ENCODE peak calls at places on chromosomes 11 and 22, in seven cellular contexts. One of them, this sample, is unnamed.

GRCh38 chr11:72037554-72038311 is 39.0 kb downstream of the IL18BP start:
- DNase-seq in heart left ventricle: no peak
- DNase-seq in sigmoid colon: no peak
- DNase-seq in H1: no peak
- DNase-seq in Peyer's patch: no peak
- DNase-seq in ovary: no peak
- DNase-seq in prostate gland: no peak
- DNase-seq in this sample: no peak

GRCh38 chr11:72816404-72816990 is 2.3 kb downstream of the ATG16L2 start:
- DNase-seq in Peyer's patch: no peak
- DNase-seq in H1: no peak
- DNase-seq in prostate gland: no peak
- DNase-seq in sigmoid colon: no peak
- DNase-seq in ovary: no peak
- DNase-seq in heart left ventricle: peak; percentile 62
- DNase-seq in this sample: no peak

GRCh38 chr11:73388241-73389133 is 12.3 kb downstream of the RELT start:
- DNase-seq in H1: no peak
- DNase-seq in ovary: no peak
- DNase-seq in sigmoid colon: peak; percentile 74
- DNase-seq in prostate gland: no peak
- DNase-seq in Peyer's patch: peak; percentile 71
- DNase-seq in heart left ventricle: peak; percentile 86
- DNase-seq in this sample: no peak

GRCh38 chr11:106172389-106172991 is 95.0 kb downstream of the AASDHPPT start:
- DNase-seq in prostate gland: peak; percentile 29
- DNase-seq in heart left ventricle: no peak
- DNase-seq in Peyer's patch: no peak
- DNase-seq in ovary: no peak
- DNase-seq in sigmoid colon: no peak
- DNase-seq in H1: no peak
- DNase-seq in this sample: no peak

GRCh38 chr11:128421577-128421976 is 165.8 kb downstream of the ETS1 start:
- DNase-seq in Peyer's patch: no peak
- DNase-seq in sigmoid colon: no peak
- DNase-seq in ovary: no peak
- DNase-seq in H1: no peak
- DNase-seq in prostate gland: no peak
- DNase-seq in heart left ventricle: no peak
- DNase-seq in this sample: no peak

GRCh38 chr11:530960-531825 is 4.2 kb downstream of the HRAS start:
- DNase-seq in sigmoid colon: no peak
- DNase-seq in ovary: no peak
- DNase-seq in heart left ventricle: no peak
- DNase-seq in prostate gland: no peak
- DNase-seq in Peyer's patch: no peak
- DNase-seq in H1: peak; percentile 46
- DNase-seq in this sample: no peak

GRCh38 chr22:29308791-29309262 is 2.4 kb downstream of the GAS2L1 start:
- DNase-seq in prostate gland: no peak
- DNase-seq in ovary: no peak
- DNase-seq in sigmoid colon: peak; percentile 69
- DNase-seq in Peyer's patch: peak; percentile 63
- DNase-seq in heart left ventricle: peak; percentile 67
- DNase-seq in H1: peak; percentile 51
- DNase-seq in this sample: no peak

GRCh38 chr11:116729501-116730240 is 43.1 kb downstream of the BUD13 start:
- DNase-seq in sigmoid colon: no peak
- DNase-seq in H1: no peak
- DNase-seq in ovary: no peak
- DNase-seq in Peyer's patch: peak; percentile 26
- DNase-seq in heart left ventricle: no peak
- DNase-seq in prostate gland: no peak
- DNase-seq in this sample: no peak

GRCh38 chr11:37712246-37712645 is 1114.2 kb upstream of the RAG2 start:
- DNase-seq in Peyer's patch: no peak
- DNase-seq in sigmoid colon: no peak
- DNase-seq in prostate gland: no peak
- DNase-seq in heart left ventricle: no peak
- DNase-seq in ovary: no peak
- DNase-seq in H1: no peak
- DNase-seq in this sample: no peak

DNA sequence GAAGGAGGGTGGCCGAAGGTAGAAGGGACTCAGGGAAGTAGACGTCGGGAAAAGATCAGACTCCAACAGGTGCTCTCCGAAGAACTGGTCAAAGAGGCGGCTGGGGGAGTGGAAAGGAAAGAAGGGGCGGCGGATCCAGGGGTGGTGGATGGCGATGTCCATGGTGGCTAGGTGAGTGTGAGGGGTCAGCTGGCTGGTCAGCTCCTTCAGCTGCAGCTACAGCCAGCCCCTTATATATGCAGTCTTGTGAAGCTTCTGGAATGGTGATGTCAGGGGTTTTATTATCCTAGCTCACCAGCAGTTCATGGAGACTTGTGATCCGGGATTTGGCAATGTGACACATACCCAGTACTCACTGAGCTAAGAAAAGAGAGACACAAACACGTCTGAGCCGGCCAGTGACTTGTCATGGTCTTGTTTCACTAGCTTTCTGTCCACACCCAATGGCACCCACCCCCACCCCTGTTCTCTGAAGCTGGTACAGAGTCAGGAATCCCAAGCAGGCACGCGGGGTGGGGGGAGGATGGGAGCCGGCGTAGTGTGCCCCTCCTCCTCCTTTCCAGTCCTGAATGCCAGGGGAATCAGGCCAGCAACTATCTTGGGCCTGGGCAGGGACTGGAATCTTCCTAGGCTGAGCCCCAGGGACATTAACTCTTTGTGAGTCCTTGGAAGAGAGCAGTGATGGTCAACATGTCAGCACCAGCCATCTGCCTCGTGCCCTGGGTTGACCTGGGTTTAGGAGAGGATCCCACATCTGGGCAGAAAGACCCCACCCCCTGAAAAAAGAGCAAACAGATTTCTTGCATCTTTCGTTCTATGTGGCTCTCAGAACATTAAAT is at the start of gene CRYAB:
- DNase-seq in heart left ventricle: peak; percentile 85
- DNase-seq in H1: no peak
- DNase-seq in ovary: peak; percentile 83
- DNase-seq in prostate gland: peak; percentile 96
- DNase-seq in sigmoid colon: peak; percentile 96
- DNase-seq in Peyer's patch: peak; percentile 71
- DNase-seq in this sample: peak; percentile 99
- TF ChIP-seq POLR2A in heart left ventricle: peak; percentile 95
- TF ChIP-seq POLR2A in H1: no peak
- TF ChIP-seq POLR2A in ovary: peak; percentile 59
- TF ChIP-seq POLR2A in prostate gland: peak; percentile 57
- TF ChIP-seq POLR2A in sigmoid colon: peak; percentile 76
- TF ChIP-seq POLR2A in Peyer's patch: no peak
- TF ChIP-seq POLR2A in this sample: peak; percentile 96

GRCh38 chr11:75400110-75400865 is 970 bp downstream of the RPS3 start:
- DNase-seq in H1: no peak
- DNase-seq in prostate gland: no peak
- DNase-seq in ovary: no peak
- DNase-seq in sigmoid colon: no peak
- DNase-seq in heart left ventricle: no peak
- DNase-seq in Peyer's patch: no peak
- DNase-seq in this sample: no peak
- H3K27ac ChIP-seq in H1: peak overlapping the region; percentile 97
- H3K27ac ChIP-seq in prostate gland: peak overlapping the region; percentile 69
- H3K27ac ChIP-seq in ovary: peak overlapping the region; percentile 54
- H3K27ac ChIP-seq in sigmoid colon: peak overlapping the region; percentile 91
- H3K27ac ChIP-seq in heart left ventricle: peak overlapping the region; percentile 89
- H3K27ac ChIP-seq in Peyer's patch: peak overlapping the region; percentile 85
- H3K27ac ChIP-seq in this sample: peak overlapping the region; percentile 93

DNA sequence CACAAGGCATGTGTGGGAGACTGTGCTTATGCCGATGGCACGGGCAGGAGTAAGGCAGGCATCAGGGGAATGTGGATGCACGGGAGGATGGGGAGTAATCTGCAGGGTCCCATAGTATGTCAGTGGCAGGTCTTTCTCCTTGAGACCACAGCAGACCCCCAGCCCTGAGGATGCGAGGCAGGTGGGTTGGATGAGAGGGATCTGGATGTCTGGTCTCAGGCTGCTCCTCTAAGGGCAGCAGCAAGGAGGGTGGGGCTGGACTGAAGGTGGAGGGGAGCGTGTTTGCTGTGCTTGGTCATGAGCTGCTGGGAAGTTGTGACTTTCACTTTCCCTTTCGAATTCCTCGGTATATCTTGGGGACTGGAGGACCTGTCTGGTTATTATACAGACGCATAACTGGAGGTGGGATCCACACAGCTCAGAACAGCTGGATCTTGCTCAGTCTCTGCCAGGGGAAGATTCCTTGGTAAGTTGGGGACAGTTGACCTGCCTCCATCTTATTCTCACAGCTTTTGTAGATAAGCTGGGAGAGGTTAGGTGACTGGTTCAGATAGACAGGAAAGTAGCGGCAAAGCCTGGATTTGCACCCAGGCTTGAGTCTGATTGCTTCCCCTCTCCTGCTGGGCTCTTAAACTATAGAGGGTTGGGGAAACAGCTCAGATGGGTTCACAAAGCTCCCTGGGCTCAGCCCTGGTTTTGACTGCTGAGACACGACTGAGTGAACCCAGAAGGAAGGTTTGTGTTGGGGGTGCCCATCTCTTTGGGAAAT is at the start of gene APOL1:
- DNase-seq in Peyer's patch: peak; percentile 79
- DNase-seq in heart left ventricle: no peak
- DNase-seq in H1: no peak
- DNase-seq in prostate gland: peak; percentile 65
- DNase-seq in ovary: peak; percentile 65
- DNase-seq in sigmoid colon: peak; percentile 85
- DNase-seq in this sample: peak; percentile 32
- TF ChIP-seq POLR2A in Peyer's patch: peak; percentile 45
- TF ChIP-seq POLR2A in heart left ventricle: peak; percentile 68
- TF ChIP-seq POLR2A in H1: no peak
- TF ChIP-seq POLR2A in prostate gland: peak; percentile 80
- TF ChIP-seq POLR2A in ovary: peak; percentile 49
- TF ChIP-seq POLR2A in sigmoid colon: no peak
- TF ChIP-seq POLR2A in this sample: no peak

GRCh38 chr11:55106391-55106790 is 155.6 kb upstream of the TRIM48 start:
- DNase-seq in sigmoid colon: no peak
- DNase-seq in Peyer's patch: no peak
- DNase-seq in H1: no peak
- DNase-seq in heart left ventricle: no peak
- DNase-seq in prostate gland: no peak
- DNase-seq in ovary: no peak
- DNase-seq in this sample: no peak
- H3K27ac ChIP-seq in sigmoid colon: no peak overlapping the region
- H3K27ac ChIP-seq in Peyer's patch: no peak overlapping the region
- H3K27ac ChIP-seq in H1: no peak overlapping the region
- H3K27ac ChIP-seq in heart left ventricle: no peak overlapping the region
- H3K27ac ChIP-seq in prostate gland: no peak overlapping the region
- H3K27ac ChIP-seq in ovary: no peak overlapping the region
- H3K27ac ChIP-seq in this sample: no peak overlapping the region